ENCODE peak calls at places on chromosomes 11 and 22, in eight cellular contexts. L is RWPE1, G is GM10248, M is lung, O is transverse colon, T is astrocyte of the cerebellum, F is HL-60, U is fibroblast of pulmonary artery. B is an unnamed sample.

GRCh38 chr11:6745465-6746015 is 26.2 kb downstream of the OR2AG2 start:
- DNase-seq in O (no peak), F (peak), M (no peak), T (no peak), G (peak), U (no peak), L (no peak), B (no peak)

GRCh38 chr22:48630444-48630777 is 1197.3 kb downstream of the BRD1 start:
- DNase-seq in F (no peak), O (no peak), M (no peak), G (no peak), T (no peak), U (no peak), L (no peak), B (no peak)

GRCh38 chr11:116529210-116529609 is 243.6 kb downstream of the BUD13 start:
- DNase-seq in M (no peak), U (no peak), O (no peak), G (no peak), T (no peak), L (no peak), F (no peak), B (no peak)

GRCh38 chr22:23603266-23603665 is 23.2 kb upstream of the IGLL1 start:
- DNase-seq in T (no peak), L (no peak), O (no peak), U (no peak), G (no peak), M (no peak), F (no peak), B (no peak)

GRCh38 chr11:129425214-129425613 is 49.6 kb downstream of the BARX2 start:
- DNase-seq in U (no peak), L (no peak), O (no peak), M (no peak), F (no peak), G (no peak), T (no peak), B (no peak)

GRCh38 chr11:2092956-2093412 is 46.2 kb downstream of the IGF2 start:
- DNase-seq in T (peak), U (peak), F (peak), G (no peak), M (peak), L (peak), O (peak), B (no peak)

GRCh38 chr11:129267716-129268115 is 75.6 kb upstream of the ARHGAP32 start:
- DNase-seq in F (peak), T (no peak), M (no peak), L (no peak), U (no peak), G (no peak), O (no peak), B (no peak)

GRCh38 chr22:27844656-27845602 is 43.4 kb upstream of the MN1 start:
- DNase-seq in T (no peak), M (no peak), G (no peak), F (no peak), U (peak), L (no peak), O (no peak), B (no peak)

GRCh38 chr22:40216041-40216756 is 38.5 kb downstream of the TNRC6B start:
- DNase-seq in L (no peak), O (peak), U (no peak), G (peak), T (no peak), F (peak), M (no peak), B (no peak)

GRCh38 chr11:105167244-105167643 is 27.7 kb upstream of the CARD18 start:
- DNase-seq in U (no peak), L (no peak), M (no peak), F (no peak), G (no peak), O (no peak), T (no peak), B (no peak)

GRCh38 chr22:40128989-40129388 is 48.7 kb upstream of the TNRC6B start:
- DNase-seq in M (no peak), G (peak), L (no peak), T (no peak), U (no peak), F (no peak), O (peak), B (no peak)

GRCh38 chr11:57426439-57426753 is 525 bp downstream of the SLC43A3 start:
- DNase-seq in U (no peak), O (no peak), G (no peak), F (no peak), M (no peak), L (no peak), T (no peak), B (no peak)

GRCh38 chr11:71179877-71180276 is 72.5 kb downstream of the SHANK2 start:
- DNase-seq in T (no peak), M (no peak), F (no peak), O (peak), U (no peak), L (no peak), G (no peak), B (no peak)

GRCh38 chr11:72780291-72781062 is 13.4 kb downstream of the STARD10 start:
- DNase-seq in U (no peak), G (no peak), F (no peak), O (peak), L (no peak), T (no peak), M (no peak), B (no peak)

GRCh38 chr11:111370270-111370901 is 8.7 kb downstream of the POU2AF1 start:
- DNase-seq in O (no peak), U (no peak), F (no peak), M (no peak), T (no peak), G (no peak), L (no peak), B (no peak)

GRCh38 chr11:70612459-70613141 is 214.3 kb downstream of the CTTN start:
- DNase-seq in M (no peak), T (no peak), U (no peak), G (no peak), L (no peak), O (no peak), F (no peak), B (no peak)

GRCh38 chr11:70644343-70645060 is 246.2 kb downstream of the CTTN start:
- DNase-seq in G (no peak), U (no peak), T (no peak), O (no peak), M (no peak), L (no peak), F (no peak), B (no peak)

GRCh38 chr11:33515347-33515746 is 185.3 kb downstream of the C11orf91 start:
- DNase-seq in U (peak), F (no peak), M (no peak), T (no peak), L (no peak), O (no peak), G (peak), B (no peak)

GRCh38 chr11:63813563-63814382 is 517 bp downstream of the SPINDOC start:
- DNase-seq in T (no peak), U (peak), M (peak), O (peak), F (no peak), L (no peak), G (peak), B (no peak)

GRCh38 chr22:39239561-39240423 is 5.0 kb downstream of the PDGFB start:
- DNase-seq in T (no peak), M (peak), U (no peak), F (no peak), G (no peak), O (peak), L (peak), B (no peak)

GRCh38 chr22:41598081-41598480 is 8.4 kb upstream of the PMM1 start:
- DNase-seq in M (no peak), L (peak), O (no peak), U (peak), T (peak), F (no peak), G (no peak), B (no peak)

GRCh38 chr11:76695133-76695532 is 24.6 kb upstream of the LRRC32 start:
- DNase-seq in G (no peak), F (no peak), U (no peak), T (no peak), O (no peak), M (no peak), L (no peak), B (no peak)

GRCh38 chr11:18295316-18295715 is 26.6 kb downstream of the HPS5 start:
- DNase-seq in F (no peak), O (no peak), M (no peak), U (no peak), G (no peak), T (no peak), L (no peak), B (no peak)

GRCh38 chr11:2742201-2742600 is 42.4 kb upstream of the KCNQ1OT1 start:
- DNase-seq in M (no peak), L (no peak), O (no peak), T (no peak), U (no peak), F (no peak), G (no peak), B (no peak)

GRCh38 chr11:76361773-76362172 is 19.2 kb downstream of the THAP12 start:
- DNase-seq in M (no peak), L (no peak), O (no peak), T (no peak), U (no peak), G (no peak), F (no peak), B (no peak)

GRCh38 chr11:120612363-120613263 is 101.1 kb downstream of the GRIK4 start:
- DNase-seq in M (no peak), F (no peak), L (no peak), O (peak), G (peak), U (peak), T (no peak), B (no peak)

GRCh38 chr11:117839234-117839882 is 14.8 kb upstream of the FXYD2 start:
- DNase-seq in O (peak), T (no peak), F (no peak), U (no peak), L (no peak), M (no peak), G (no peak), B (no peak)

GRCh38 chr22:44625421-44625760 is 76.6 kb upstream of the PRR5 start:
- DNase-seq in U (no peak), L (no peak), O (no peak), G (no peak), T (no peak), F (no peak), M (no peak), B (no peak)

GRCh38 chr11:95925011-95925410 is 1.1 kb upstream of the MTMR2 start:
- DNase-seq in M (no peak), U (peak), T (no peak), L (peak), G (no peak), O (no peak), F (no peak), B (no peak)
- TF ChIP-seq CTCF in M (no peak), U (no peak), T (no peak), L (no peak), G (no peak), O (no peak), F (no peak), B (no peak)

DNA sequence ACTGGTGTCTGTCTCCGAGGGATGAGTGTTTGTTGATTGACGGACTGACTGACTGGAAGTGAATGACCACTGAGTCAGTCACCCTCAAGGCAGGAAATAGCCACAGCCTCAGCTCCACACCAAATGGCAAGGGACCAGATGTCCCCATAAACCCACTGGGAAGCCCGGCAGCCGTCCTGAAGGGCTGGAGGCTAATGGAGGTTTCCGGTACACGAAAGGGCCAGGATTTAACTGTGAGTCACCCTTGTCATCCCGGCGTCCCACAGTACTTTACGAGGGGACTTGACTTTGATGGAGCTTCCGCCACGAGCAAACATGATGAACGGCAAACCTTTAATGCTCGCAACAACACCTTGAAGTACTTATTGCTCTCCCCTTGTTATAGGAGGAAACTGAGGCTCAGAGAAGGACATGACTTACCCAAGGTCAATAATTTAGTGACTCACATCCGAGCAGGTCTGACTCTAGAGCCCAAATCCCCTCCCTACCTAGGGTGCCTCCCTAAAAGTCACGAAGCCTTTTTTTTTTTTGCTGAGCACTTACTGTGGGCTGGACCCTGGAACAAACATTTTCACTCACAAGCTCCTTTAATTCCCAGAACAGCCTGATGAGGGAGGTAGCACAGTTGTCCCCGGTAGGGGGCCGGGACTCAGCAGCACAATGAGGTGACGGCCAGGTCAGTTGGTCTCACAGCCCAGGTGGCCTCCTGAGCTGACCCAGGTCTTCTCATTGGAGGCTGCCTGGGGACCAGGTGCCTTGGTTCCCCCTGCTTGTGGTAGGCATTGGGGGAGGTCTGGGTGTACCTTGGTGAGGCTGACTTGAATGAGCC is 25.2 kb upstream of the GCAT start:
- DNase-seq in T (no peak), U (no peak), G (no peak), L (no peak), M (no peak), O (no peak), F (no peak), B (no peak)
- TF ChIP-seq CTCF in T (no peak), U (peak), G (no peak), L (no peak), M (no peak), O (no peak), F (no peak), B (no peak)

GRCh38 chr11:9756461-9756860 is 92.6 kb downstream of the SWAP70 start:
- DNase-seq in M (no peak), F (no peak), T (no peak), L (no peak), G (no peak), U (no peak), O (no peak), B (no peak)

GRCh38 chr11:9758676-9759518 is 95.0 kb downstream of the SWAP70 start:
- DNase-seq in L (peak), U (peak), T (no peak), M (peak), G (peak), O (peak), F (peak), B (no peak)

GRCh38 chr11:9756878-9757277 is 93.0 kb downstream of the SWAP70 start:
- DNase-seq in O (no peak), M (no peak), G (no peak), L (no peak), T (no peak), U (no peak), F (no peak), B (no peak)

GRCh38 chr11:9759519-9760179 is 95.8 kb downstream of the SWAP70 start:
- DNase-seq in T (peak), O (peak), F (peak), U (peak), L (peak), M (peak), G (peak), B (peak)

GRCh38 chr11:9757809-9758675 is 94.2 kb downstream of the SWAP70 start:
- DNase-seq in T (no peak), G (peak), U (peak), M (peak), F (peak), L (peak), O (peak), B (no peak)
- TF ChIP-seq CTCF in T (peak), G (peak), U (peak), M (peak), F (peak), L (peak), O (peak), B (peak)

DNA sequence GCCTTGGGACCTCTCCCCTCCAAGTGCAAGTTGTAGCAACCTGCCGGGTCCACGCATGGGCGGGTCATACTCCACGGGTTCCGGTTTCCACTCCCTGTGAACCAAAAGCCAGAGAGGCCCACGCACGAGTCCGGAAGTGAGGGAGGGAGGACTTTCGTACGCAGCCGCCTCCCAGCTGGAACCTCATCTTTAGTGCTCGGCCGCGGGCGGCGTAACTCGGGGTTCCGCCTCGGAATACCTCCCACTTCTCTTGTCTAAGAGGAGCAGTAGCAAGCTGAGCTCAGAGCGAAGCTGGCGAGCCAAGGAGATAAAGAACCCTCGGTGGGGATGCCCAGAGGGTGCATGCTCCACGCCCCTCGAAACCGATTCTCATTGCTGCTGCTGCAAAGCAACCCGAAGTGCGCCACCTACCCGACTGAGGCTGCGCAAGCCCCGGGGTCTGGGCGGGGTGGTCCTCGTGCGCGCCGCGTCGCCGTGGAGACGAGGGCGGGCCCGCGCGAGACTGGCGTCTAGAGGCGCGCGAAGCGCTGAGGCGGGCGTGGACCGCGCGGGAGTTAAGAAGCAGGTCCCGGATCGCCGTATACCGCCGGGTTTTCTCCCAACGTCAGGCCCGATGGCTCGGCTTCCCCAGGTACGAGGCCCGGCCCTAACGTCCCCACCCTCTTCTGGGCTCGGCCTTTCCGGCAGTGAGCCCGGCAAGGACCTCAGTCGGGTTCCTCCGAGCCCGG is at the start of gene SFI1:
- DNase-seq in U (peak), F (peak), T (peak), M (peak), O (peak), L (peak), G (peak), B (no peak)
- TF ChIP-seq CTCF in U (peak), F (no peak), T (peak), M (peak), O (peak), L (no peak), G (peak), B (peak)

DNA sequence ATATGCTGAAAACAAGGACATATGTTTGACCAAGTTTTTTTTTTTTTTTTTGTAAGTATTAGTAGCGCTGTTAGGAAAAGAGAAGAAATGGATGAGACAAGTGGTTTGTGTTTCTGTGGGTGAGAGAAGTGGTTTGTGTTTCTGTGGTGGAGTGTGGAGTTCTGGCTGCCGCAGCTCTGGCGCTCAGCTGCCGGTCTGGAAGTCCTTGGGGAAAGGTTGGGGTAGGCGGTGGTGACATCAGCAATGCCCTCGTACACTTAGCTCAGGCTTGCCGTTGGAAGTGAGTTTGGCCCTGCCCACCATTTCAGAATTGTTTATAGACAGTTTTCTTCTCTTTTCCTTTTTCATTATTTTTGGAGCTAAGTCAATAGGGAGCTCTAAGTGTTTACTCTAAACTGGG is 116.6 kb downstream of the TBC1D22A start:
- DNase-seq in M (no peak), L (no peak), O (no peak), U (no peak), T (no peak), G (no peak), F (peak), B (no peak)
- TF ChIP-seq CTCF in M (no peak), L (no peak), O (no peak), U (no peak), T (no peak), G (no peak), F (no peak), B (no peak)

GRCh38 chr11:35727140-35727539 is 64.6 kb downstream of the TRIM44 start:
- DNase-seq in O (no peak), G (no peak), T (no peak), L (no peak), U (no peak), M (no peak), F (no peak), B (no peak)
- TF ChIP-seq CTCF in O (no peak), G (no peak), T (no peak), L (no peak), U (no peak), M (no peak), F (no peak), B (no peak)

B was measured in AG04449.